ENCODE peak calls at places on chromosomes 1 and 21, in five cellular contexts. A is bronchial epithelial cell, S is heart right ventricle, O is keratinocyte, K is tibial artery. F is an unnamed sample.

GRCh38 chr1:184563308-184563707 is 176.5 kb downstream of the C1orf21 start:
- DNase-seq in O (no peak), S (no peak), K (no peak), A (peak), F (peak)

GRCh38 chr1:226990133-226990716 is 50.1 kb downstream of the COQ8A start:
- DNase-seq in O (no peak), A (no peak), S (no peak), K (no peak), F (no peak)

GRCh38 chr21:43731891-43732711 is 13.2 kb downstream of the PDXK start:
- DNase-seq in O (no peak), S (no peak), A (no peak), K (no peak), F (peak)

GRCh38 chr1:183081402-183082110 is 58.3 kb downstream of the LAMC1 start:
- DNase-seq in A (no peak), S (no peak), K (no peak), O (no peak), F (no peak)

GRCh38 chr1:112956503-112957132 is 622 bp upstream of the SLC16A1 start:
- DNase-seq in K (peak), S (no peak), A (no peak), O (no peak), F (no peak)

GRCh38 chr1:56797079-56797685 is 22.0 kb downstream of the FYB2 start:
- DNase-seq in K (no peak), A (no peak), O (peak), S (peak), F (no peak)

GRCh38 chr1:40673452-40673851 is 8.0 kb upstream of the RIMS3 start:
- DNase-seq in A (no peak), K (no peak), O (no peak), S (no peak), F (peak)

GRCh38 chr1:193569696-193570269 is 383.4 kb upstream of the B3GALT2 start:
- DNase-seq in K (no peak), O (peak), S (no peak), A (peak), F (peak)

GRCh38 chr1:172466795-172467407 is 23.0 kb upstream of the PIGC start:
- DNase-seq in S (no peak), O (no peak), A (peak), K (no peak), F (no peak)

GRCh38 chr1:34781071-34781843 is at the start of gene GJB3:
- DNase-seq in A (peak), K (peak), S (no peak), O (no peak), F (no peak)

GRCh38 chr1:234842726-234843641 is 233.0 kb upstream of the IRF2BP2 start:
- DNase-seq in K (no peak), A (no peak), S (peak), O (no peak), F (no peak)

GRCh38 chr1:81809808-81810207 is 9.1 kb downstream of the ADGRL2 start:
- DNase-seq in O (no peak), A (no peak), K (no peak), S (no peak), F (no peak)

DNA sequence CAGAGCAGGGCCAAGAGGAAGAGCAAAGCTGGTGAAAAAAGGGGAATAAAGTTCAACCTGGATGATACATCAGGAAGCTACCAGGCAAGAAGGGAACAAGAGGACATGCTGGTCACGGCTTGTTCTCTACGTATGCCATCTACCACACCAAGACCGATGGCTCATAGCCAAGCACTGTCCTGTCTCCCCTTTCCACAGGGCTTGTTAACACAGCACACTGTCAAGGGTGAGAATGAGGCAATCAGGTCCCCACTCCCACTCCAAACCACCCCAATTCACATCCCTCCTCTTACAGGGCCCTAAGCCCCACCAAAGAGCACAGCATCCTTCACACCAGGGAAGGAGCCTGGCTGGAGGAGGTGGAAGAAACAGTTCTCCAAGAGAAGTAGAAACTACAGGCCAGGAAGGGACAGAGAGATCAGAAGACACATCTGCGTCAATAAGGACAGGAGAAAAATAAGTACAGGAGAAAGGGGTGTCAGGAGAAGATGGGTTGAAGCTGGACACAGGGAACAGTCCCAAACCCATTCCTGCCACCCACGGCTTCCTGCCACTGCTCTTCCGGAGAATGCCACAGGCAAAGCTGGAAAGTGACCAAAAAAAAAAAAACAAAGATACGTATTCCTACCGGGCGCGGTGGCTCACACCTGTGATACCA is 923 bp upstream of the SHC1 start:
- DNase-seq in S (no peak), O (peak), A (peak), K (no peak), F (no peak)
- H3K4me3 ChIP-seq in S (peak), O (peak), A (peak), K (peak), F (peak)

DNA sequence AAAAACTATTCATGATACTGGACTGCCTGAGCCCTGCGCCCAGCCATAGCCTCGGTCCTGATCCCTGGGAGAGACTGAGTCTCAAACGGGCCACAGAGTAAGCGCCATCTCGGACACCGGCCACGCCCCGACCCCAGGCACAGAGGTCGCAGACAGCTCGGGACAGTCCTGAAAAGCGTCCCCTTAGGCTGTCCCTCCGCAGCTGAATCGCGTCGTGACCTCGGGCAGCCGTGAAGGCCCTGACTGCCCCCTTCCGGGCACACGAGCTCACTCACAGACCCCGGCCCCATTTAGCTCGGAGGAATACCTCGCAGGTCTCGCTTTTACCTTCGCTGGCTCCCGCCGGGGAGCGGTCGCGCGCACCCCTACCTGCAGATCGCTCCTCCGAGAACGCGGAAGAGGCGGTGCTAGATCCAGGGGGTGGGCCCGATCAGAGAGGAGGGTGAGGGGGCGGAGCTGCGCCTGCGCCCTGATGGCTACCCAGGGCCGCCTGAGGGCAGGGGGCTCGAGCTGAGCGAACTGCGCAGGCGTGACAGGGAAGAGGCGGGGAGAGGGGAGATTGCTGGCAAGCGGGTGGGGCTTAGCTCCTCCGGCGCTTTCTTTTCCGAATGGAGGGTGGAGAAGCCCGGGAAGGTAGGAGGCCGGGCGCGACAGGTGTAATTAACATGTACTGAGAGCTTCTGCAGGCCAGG is at the start of gene MKNK1:
- DNase-seq in A (peak), S (peak), O (peak), K (peak), F (peak)
- TF ChIP-seq CTCF in A (no peak), S (no peak), O (no peak), K (no peak), F (no peak)

DNA sequence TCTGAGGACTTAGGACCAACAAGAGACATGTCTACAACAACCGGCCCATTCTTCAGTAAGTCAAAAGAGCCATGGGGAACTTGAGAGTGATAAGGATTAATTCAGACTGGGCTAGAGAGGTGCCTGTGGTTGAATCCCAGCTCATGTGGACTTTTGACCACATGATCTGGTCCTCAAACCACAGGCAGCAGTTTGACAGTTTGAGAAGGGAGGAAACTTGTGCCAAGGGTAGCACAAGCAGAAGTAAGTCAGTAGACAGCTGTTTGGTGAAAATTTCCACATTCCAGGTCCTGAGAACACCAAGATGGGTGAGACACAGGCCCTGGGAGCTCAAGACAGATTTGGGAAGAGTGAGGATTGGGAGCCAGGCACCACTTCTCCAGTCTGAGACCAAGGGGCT is 19.8 kb downstream of the SH3BP5L start:
- DNase-seq in O (no peak), S (no peak), A (no peak), K (no peak), F (no peak)
- H3K4me3 ChIP-seq in O (no peak), S (no peak), A (no peak), K (no peak), F (no peak)

GRCh38 chr21:18603246-18603645 is 199.7 kb upstream of the TMPRSS15 start:
- DNase-seq in A (no peak), O (no peak), K (no peak), S (no peak), F (no peak)

GRCh38 chr21:18602711-18603110 is 199.1 kb upstream of the TMPRSS15 start:
- DNase-seq in S (no peak), O (no peak), A (no peak), K (no peak), F (no peak)

DNA sequence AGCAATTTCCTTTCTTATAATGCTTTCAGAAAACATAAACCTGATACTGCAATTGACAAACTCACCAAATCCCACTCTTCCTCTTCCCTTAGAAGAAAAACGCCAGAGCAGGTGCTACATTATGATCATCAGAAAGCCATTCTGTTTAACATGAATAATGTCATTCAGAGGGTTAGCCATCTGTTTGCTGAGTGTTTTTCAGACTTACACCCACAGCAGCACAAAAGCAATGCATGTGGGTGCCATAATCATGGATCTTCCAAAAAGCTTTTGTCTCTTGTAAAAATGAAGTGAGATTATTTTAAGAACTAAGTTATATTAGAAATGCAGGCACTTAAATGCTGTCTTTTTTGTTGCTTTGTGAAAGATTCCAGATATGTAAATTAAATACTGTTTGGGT is 204.6 kb upstream of the TMPRSS15 start:
- DNase-seq in K (no peak), S (no peak), O (no peak), A (no peak), F (no peak)
- TF ChIP-seq CTCF in K (no peak), S (no peak), O (no peak), A (no peak), F (no peak)